ENCODE peak calls at places on chromosomes 11 and 22, in four cellular contexts. Y is CD4-positive, alpha-beta T cell; Q is coronary artery; D is CD8-positive, alpha-beta memory T cell. I is an unnamed sample.
A peak's percentile ranks its signal among the peaks of the same experiment; 100 is the strongest.

GRCh38 chr11:61454520-61454919 is 24.6 kb downstream of the SDHAF2 start:
- DNase-seq in Q (no peak), D (no peak), Y (no peak), I (no peak)

GRCh38 chr11:83836883-83837654 is 550.9 kb upstream of the CCDC90B start:
- DNase-seq in D (no peak), Y (no peak), Q (no peak), I (no peak)

GRCh38 chr11:1226226-1226961 is 3.5 kb downstream of the MUC5B start:
- DNase-seq in D (no peak), Q (no peak), Y (peak; percentile 4), I (peak; percentile 50)

GRCh38 chr11:130189492-130190210 is 30.1 kb downstream of the ST14 start:
- DNase-seq in Q (no peak), D (no peak), Y (no peak), I (no peak)

GRCh38 chr11:14042686-14043440 is 80.3 kb downstream of the SPON1 start:
- DNase-seq in D (no peak), Y (no peak), Q (no peak), I (no peak)

GRCh38 chr22:29308791-29309262 is 2.4 kb downstream of the GAS2L1 start:
- DNase-seq in Q (peak; percentile 76), Y (no peak), D (no peak), I (no peak)

GRCh38 chr11:110711776-110712642 is at the start of gene ARHGAP20:
- DNase-seq in Y (no peak), D (peak; percentile 19), Q (peak; percentile 73), I (peak; percentile 54)

GRCh38 chr22:47260551-47260950 is 498.1 kb downstream of the TBC1D22A start:
- DNase-seq in Y (no peak), Q (no peak), D (no peak), I (no peak)

GRCh38 chr22:35519306-35520000 is 21.2 kb upstream of the RASD2 start:
- DNase-seq in Q (no peak), Y (no peak), D (no peak), I (no peak)

GRCh38 chr11:1619449-1619848 is 2.5 kb downstream of the KRTAP5-4 start:
- DNase-seq in D (no peak), Q (no peak), Y (no peak), I (peak; percentile 42)

GRCh38 chr11:47912843-47913437 is 64.8 kb upstream of the NUP160 start:
- DNase-seq in D (no peak), Y (no peak), Q (no peak), I (no peak)

GRCh38 chr22:30810105-30810504 is 115.4 kb downstream of the OSBP2 start:
- DNase-seq in D (no peak), Y (no peak), Q (no peak), I (no peak)

GRCh38 chr11:30879322-30880020 is 293.3 kb upstream of the MPPED2 start:
- DNase-seq in Q (no peak), Y (no peak), D (no peak), I (no peak)

GRCh38 chr11:104918113-104918824 is 20.0 kb upstream of the CASP12 start:
- DNase-seq in D (no peak), Y (no peak), Q (no peak), I (no peak)

GRCh38 chr11:91773090-91773489 is 451.5 kb upstream of the FAT3 start:
- DNase-seq in Q (no peak), D (no peak), Y (no peak), I (no peak)

GRCh38 chr11:64759131-64759721 is 548 bp downstream of the PYGM start:
- DNase-seq in Y (no peak), D (no peak), Q (peak; percentile 74), I (no peak)

GRCh38 chr11:120013325-120014250 is 124.3 kb downstream of the TRIM29 start:
- DNase-seq in D (no peak), Q (no peak), Y (no peak), I (no peak)

GRCh38 chr22:45878051-45878764 is 98.8 kb downstream of the WNT7B start:
- DNase-seq in Y (no peak), Q (peak; percentile 52), D (no peak), I (no peak)

GRCh38 chr11:96899971-96900370 is 510.2 kb downstream of the JRKL start:
- DNase-seq in Q (no peak), D (no peak), Y (no peak), I (no peak)

GRCh38 chr11:116420770-116421528 is 351.8 kb downstream of the BUD13 start:
- DNase-seq in D (no peak), Q (no peak), Y (no peak), I (no peak)

GRCh38 chr22:47213571-47214230 is 451.3 kb downstream of the TBC1D22A start:
- DNase-seq in Y (peak; percentile 27), D (no peak), Q (no peak), I (no peak)

GRCh38 chr11:43923327-43924111 is 18.9 kb upstream of the C11orf96 start:
- DNase-seq in D (no peak), Y (no peak), Q (peak; percentile 92), I (no peak)

GRCh38 chr22:44437493-44438015 is 60.5 kb downstream of the RTL6 start:
- DNase-seq in D (no peak), Y (no peak), Q (peak; percentile 58), I (no peak)

GRCh38 chr22:17152971-17153370 is 6.1 kb downstream of the HDHD5 start:
- DNase-seq in D (no peak), Q (no peak), Y (no peak), I (no peak)

GRCh38 chr22:16915711-16916110 is 90.5 kb upstream of the XKR3 start:
- DNase-seq in D (no peak), Y (no peak), Q (no peak), I (no peak)

GRCh38 chr11:128917144-128917684 is 25.5 kb downstream of the TP53AIP1 start:
- DNase-seq in D (no peak), Q (no peak), Y (no peak), I (no peak)

GRCh38 chr11:23288001-23288783 is 427.9 kb upstream of the CCDC179 start:
- DNase-seq in D (no peak), Y (no peak), Q (no peak), I (no peak)

GRCh38 chr11:95659088-95659487 is 130.5 kb downstream of the FAM76B start:
- DNase-seq in Y (no peak), D (no peak), Q (no peak), I (no peak)

GRCh38 chr11:132981146-132981956 is 551.0 kb downstream of the OPCML start:
- DNase-seq in Q (no peak), D (no peak), Y (no peak), I (no peak)

GRCh38 chr11:10414659-10415058 is 40.4 kb upstream of the AMPD3 start:
- DNase-seq in D (no peak), Q (no peak), Y (no peak), I (no peak)

GRCh38 chr11:90542092-90542491 is 319.2 kb upstream of the CHORDC1 start:
- DNase-seq in D (no peak), Q (no peak), Y (no peak), I (no peak)

GRCh38 chr22:20393705-20394476 is at the start of gene ZNF74:
- DNase-seq in Y (peak; percentile 86), Q (peak; percentile 91), D (peak; percentile 76), I (peak; percentile 84)

GRCh38 chr22:20395181-20395896 is 1.4 kb downstream of the ZNF74 start:
- DNase-seq in D (no peak), Y (no peak), Q (peak; percentile 70), I (no peak)

GRCh38 chr22:20391222-20391621 is 2.7 kb upstream of the ZNF74 start:
- DNase-seq in Y (no peak), Q (no peak), D (no peak), I (no peak)

GRCh38 chr22:20390394-20390907 is 3.5 kb upstream of the ZNF74 start:
- DNase-seq in D (no peak), Q (no peak), Y (no peak), I (no peak)

GRCh38 chr22:20392983-20393704 is 807 bp upstream of the ZNF74 start:
- DNase-seq in D (no peak), Y (no peak), Q (no peak), I (no peak)
- H3K27ac ChIP-seq in D (peak overlapping the region; percentile 84), Y (peak overlapping the region; percentile 64), Q (peak overlapping the region; percentile 5), I (peak overlapping the region; percentile 64)

GRCh38 chr22:41332217-41332616 is 30.9 kb downstream of the ZC3H7B start:
- DNase-seq in D (no peak), Y (no peak), Q (no peak), I (no peak)
- H3K27ac ChIP-seq in D (no peak overlapping the region), Y (no peak overlapping the region), Q (no peak overlapping the region), I (no peak overlapping the region)

DNA sequence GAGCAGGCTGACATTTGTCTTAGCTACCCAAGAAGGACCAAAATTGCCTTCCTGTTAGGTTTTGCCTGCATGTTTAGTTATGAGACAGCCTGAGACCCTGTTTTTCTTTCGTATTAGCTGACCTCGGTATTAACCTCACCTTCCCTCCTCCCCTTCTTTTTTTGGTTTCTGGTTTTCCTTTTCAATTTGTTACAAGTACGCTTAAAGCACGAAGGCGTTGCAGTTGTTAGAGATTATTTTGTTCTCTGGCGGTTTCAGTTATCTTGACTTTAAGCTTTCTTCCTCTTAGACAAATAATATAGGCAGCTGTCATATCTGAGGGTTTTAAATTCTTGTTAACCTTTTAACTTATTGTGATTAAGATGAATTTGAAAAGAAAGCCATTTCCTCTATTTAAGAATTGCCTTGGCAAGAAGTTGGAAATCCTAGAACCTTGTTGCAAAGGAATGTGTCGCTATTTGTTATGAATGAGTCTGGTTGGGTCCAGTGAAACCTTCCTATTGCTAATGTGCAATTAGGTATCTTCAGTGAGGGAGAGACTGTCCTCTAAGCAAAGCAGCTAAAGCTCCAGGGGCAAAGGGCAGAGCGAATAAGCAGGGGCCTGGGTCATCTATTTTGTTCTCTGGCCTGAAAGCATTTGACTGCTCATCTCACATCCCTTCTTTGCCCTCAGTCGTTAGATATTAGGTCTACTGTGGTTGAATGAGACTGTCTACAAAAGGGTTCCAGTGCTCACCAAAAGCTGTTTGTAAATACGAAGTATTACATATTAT is 45.8 kb downstream of the PACS1 start:
- DNase-seq in D (no peak), Q (no peak), Y (no peak), I (no peak)
- H3K27ac ChIP-seq in D (peak overlapping the region; percentile 26), Q (no peak overlapping the region), Y (peak overlapping the region; percentile 62), I (no peak overlapping the region)

DNA sequence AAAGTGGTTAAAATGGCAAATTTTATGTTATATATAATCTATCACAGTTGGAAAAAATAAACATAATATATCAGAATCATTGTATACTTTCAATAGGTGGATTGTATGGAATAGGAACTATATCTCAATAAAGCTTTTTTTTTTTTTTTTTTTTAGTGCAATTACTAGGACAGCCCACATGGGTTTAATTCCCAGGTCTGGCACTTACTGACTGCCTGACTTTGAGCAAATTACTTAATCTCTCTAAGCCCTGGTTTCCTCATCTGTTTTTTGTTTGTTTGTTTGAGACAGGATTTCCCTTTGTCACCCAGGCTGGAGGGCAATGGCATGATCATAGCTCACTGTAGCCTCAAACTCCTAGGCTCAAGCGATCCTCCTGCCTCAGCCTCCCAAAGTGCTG is 26.1 kb upstream of the BAIAP2L2 start:
- DNase-seq in Y (no peak), Q (peak; percentile 22), D (no peak), I (no peak)
- H3K27ac ChIP-seq in Y (no peak overlapping the region), Q (no peak overlapping the region), D (no peak overlapping the region), I (no peak overlapping the region)

DNA sequence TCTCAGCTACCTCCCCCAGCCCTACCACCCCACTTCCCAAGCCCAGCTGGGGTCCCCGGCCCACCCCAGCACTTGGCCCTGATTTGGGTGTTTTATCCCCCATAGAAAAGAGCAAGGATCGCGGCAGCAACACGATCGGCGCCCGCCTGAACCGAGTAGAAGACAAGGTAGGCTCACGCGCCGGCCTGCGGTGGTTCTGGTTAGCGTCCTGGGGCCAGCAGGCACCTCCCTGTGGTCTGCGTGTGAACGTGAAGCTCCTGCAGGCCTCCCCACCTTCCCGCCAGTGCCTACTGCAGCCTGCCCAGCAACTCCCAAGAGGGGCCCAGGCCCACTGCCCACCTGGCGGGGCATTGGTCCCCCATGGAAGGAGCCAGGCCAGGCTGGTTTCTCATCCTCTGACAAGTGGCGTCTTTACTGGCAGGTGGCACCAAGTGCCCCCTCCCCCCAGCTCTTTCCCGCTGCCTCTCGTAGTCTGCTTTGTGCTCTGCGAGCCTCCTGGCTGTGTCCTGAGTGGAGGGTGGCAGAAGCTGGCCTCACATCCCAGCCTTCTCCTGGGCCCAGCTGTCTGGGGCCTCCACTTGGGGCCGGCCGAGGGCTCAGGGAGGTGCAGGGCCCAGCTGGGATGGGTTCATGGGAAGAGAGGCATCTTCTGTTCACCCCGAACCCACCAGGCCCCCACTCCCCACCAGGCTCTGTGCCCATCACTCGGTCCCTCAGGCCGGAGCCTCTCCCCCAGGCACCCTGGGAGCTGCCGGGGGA is 78.3 kb upstream of the KCNQ1OT1 start:
- DNase-seq in D (no peak), Q (peak; percentile 75), Y (no peak), I (peak; percentile 45)
- H3K27ac ChIP-seq in D (no peak overlapping the region), Q (peak overlapping the region; percentile 91), Y (no peak overlapping the region), I (peak overlapping the region; percentile 77)

I was measured in breast epithelium.